ENCODE peak calls at places on chromosomes 12 and 14, in five cellular contexts. One of them, this sample, is unnamed.

GRCh38 chr12:10140001-10140400 is 10.0 kb upstream of the CLEC7A start:
- DNase-seq in SW480: peak; percentile 65
- DNase-seq in heart right ventricle: no peak
- DNase-seq in adrenal gland: no peak
- DNase-seq in Calu3: peak; percentile 54
- DNase-seq in this sample: peak; percentile 7

GRCh38 chr12:22312336-22312735 is 22.2 kb downstream of the ST8SIA1 start:
- DNase-seq in SW480: no peak
- DNase-seq in heart right ventricle: peak; percentile 35
- DNase-seq in adrenal gland: no peak
- DNase-seq in Calu3: peak; percentile 37
- DNase-seq in this sample: peak; percentile 62

GRCh38 chr12:124512667-124513296 is 54.6 kb downstream of the NCOR2 start:
- DNase-seq in SW480: peak; percentile 91
- DNase-seq in heart right ventricle: peak; percentile 88
- DNase-seq in adrenal gland: peak; percentile 96
- DNase-seq in Calu3: peak; percentile 98
- DNase-seq in this sample: peak; percentile 97

GRCh38 chr14:39621223-39621622 is 189.0 kb upstream of the FBXO33 start:
- DNase-seq in SW480: no peak
- DNase-seq in heart right ventricle: no peak
- DNase-seq in adrenal gland: no peak
- DNase-seq in Calu3: no peak
- DNase-seq in this sample: no peak

GRCh38 chr14:102591372-102591943 is 991 bp upstream of the RCOR1 start:
- DNase-seq in SW480: peak; percentile 54
- DNase-seq in heart right ventricle: peak; percentile 43
- DNase-seq in adrenal gland: peak; percentile 30
- DNase-seq in Calu3: peak; percentile 25
- DNase-seq in this sample: peak; percentile 82

GRCh38 chr12:11875414-11875935 is 195.3 kb upstream of the BCL2L14 start:
- DNase-seq in SW480: peak; percentile 91
- DNase-seq in heart right ventricle: no peak
- DNase-seq in adrenal gland: no peak
- DNase-seq in Calu3: peak; percentile 62
- DNase-seq in this sample: no peak

GRCh38 chr12:63841611-63842010 is 2.9 kb upstream of the SRGAP1 start:
- DNase-seq in SW480: no peak
- DNase-seq in heart right ventricle: no peak
- DNase-seq in adrenal gland: no peak
- DNase-seq in Calu3: no peak
- DNase-seq in this sample: no peak

GRCh38 chr12:45174595-45174994 is 41.3 kb upstream of the ANO6 start:
- DNase-seq in SW480: no peak
- DNase-seq in heart right ventricle: no peak
- DNase-seq in adrenal gland: no peak
- DNase-seq in Calu3: no peak
- DNase-seq in this sample: no peak

GRCh38 chr12:89427508-89428156 is 75.3 kb upstream of the DUSP6 start:
- DNase-seq in SW480: no peak
- DNase-seq in heart right ventricle: no peak
- DNase-seq in adrenal gland: no peak
- DNase-seq in Calu3: no peak
- DNase-seq in this sample: no peak

GRCh38 chr12:57864382-57864781 is 17.9 kb upstream of the CTDSP2 start:
- DNase-seq in SW480: peak; percentile 83
- DNase-seq in heart right ventricle: no peak
- DNase-seq in adrenal gland: peak; percentile 45
- DNase-seq in Calu3: no peak
- DNase-seq in this sample: peak; percentile 95

GRCh38 chr14:92586001-92586947 is 72.7 kb downstream of the RIN3 start:
- DNase-seq in SW480: no peak
- DNase-seq in heart right ventricle: no peak
- DNase-seq in adrenal gland: peak; percentile 77
- DNase-seq in Calu3: no peak
- DNase-seq in this sample: no peak

GRCh38 chr12:2765608-2766007 is 29.2 kb upstream of the FKBP4 start:
- DNase-seq in SW480: no peak
- DNase-seq in heart right ventricle: no peak
- DNase-seq in adrenal gland: no peak
- DNase-seq in Calu3: no peak
- DNase-seq in this sample: no peak

GRCh38 chr14:104926619-104927431 is 2.1 kb downstream of the PLD4 start:
- DNase-seq in SW480: no peak
- DNase-seq in heart right ventricle: no peak
- DNase-seq in adrenal gland: no peak
- DNase-seq in Calu3: no peak
- DNase-seq in this sample: no peak

This sample was measured in SJCRH30.